ENCODE peak calls at places on chromosomes 2 and 18, in nine cellular contexts. One of them, this sample, is unnamed.

GRCh38 chr2:10392951-10393647 is 55.0 kb downstream of the ODC1 start:
- DNase-seq in activated naive CD4-positive, alpha-beta T cell treated with anti-CD3 and anti-CD28 coated beads, Interleukin-2, amount 50 U/mL, for 72 hours: no peak
- DNase-seq in GM03348: no peak
- DNase-seq in HFFc6: no peak
- DNase-seq in progenitor cell of endocrine pancreas: no peak
- DNase-seq in KBM-7: no peak
- DNase-seq in posterior cingulate gyrus: no peak
- DNase-seq in stimulated activated CD4-positive, alpha-beta T cell treated with anti-CD3 and anti-CD28 coated beads, TNF-alpha, amount 100 ng/mL, for 1 hour: no peak
- DNase-seq in chondrocyte: no peak
- DNase-seq in this sample: no peak

GRCh38 chr2:138919336-138919735 is 139.1 kb upstream of the NXPH2 start:
- DNase-seq in activated naive CD4-positive, alpha-beta T cell treated with anti-CD3 and anti-CD28 coated beads, Interleukin-2, amount 50 U/mL, for 72 hours: no peak
- DNase-seq in GM03348: no peak
- DNase-seq in HFFc6: no peak
- DNase-seq in progenitor cell of endocrine pancreas: no peak
- DNase-seq in KBM-7: no peak
- DNase-seq in posterior cingulate gyrus: no peak
- DNase-seq in stimulated activated CD4-positive, alpha-beta T cell treated with anti-CD3 and anti-CD28 coated beads, TNF-alpha, amount 100 ng/mL, for 1 hour: no peak
- DNase-seq in chondrocyte: no peak
- DNase-seq in this sample: no peak

GRCh38 chr2:60303685-60304084 is 249.8 kb downstream of the BCL11A start:
- DNase-seq in activated naive CD4-positive, alpha-beta T cell treated with anti-CD3 and anti-CD28 coated beads, Interleukin-2, amount 50 U/mL, for 72 hours: no peak
- DNase-seq in GM03348: no peak
- DNase-seq in HFFc6: no peak
- DNase-seq in progenitor cell of endocrine pancreas: no peak
- DNase-seq in KBM-7: no peak
- DNase-seq in posterior cingulate gyrus: no peak
- DNase-seq in stimulated activated CD4-positive, alpha-beta T cell treated with anti-CD3 and anti-CD28 coated beads, TNF-alpha, amount 100 ng/mL, for 1 hour: no peak
- DNase-seq in chondrocyte: no peak
- DNase-seq in this sample: no peak

GRCh38 chr2:122239440-122239839 is 484.0 kb downstream of the TSN start:
- DNase-seq in activated naive CD4-positive, alpha-beta T cell treated with anti-CD3 and anti-CD28 coated beads, Interleukin-2, amount 50 U/mL, for 72 hours: no peak
- DNase-seq in GM03348: no peak
- DNase-seq in HFFc6: no peak
- DNase-seq in progenitor cell of endocrine pancreas: no peak
- DNase-seq in KBM-7: no peak
- DNase-seq in posterior cingulate gyrus: no peak
- DNase-seq in stimulated activated CD4-positive, alpha-beta T cell treated with anti-CD3 and anti-CD28 coated beads, TNF-alpha, amount 100 ng/mL, for 1 hour: no peak
- DNase-seq in chondrocyte: no peak
- DNase-seq in this sample: no peak

GRCh38 chr2:134372141-134372540 is 118.3 kb downstream of the MGAT5 start:
- DNase-seq in activated naive CD4-positive, alpha-beta T cell treated with anti-CD3 and anti-CD28 coated beads, Interleukin-2, amount 50 U/mL, for 72 hours: no peak
- DNase-seq in GM03348: peak; percentile 30
- DNase-seq in HFFc6: peak; percentile 35
- DNase-seq in progenitor cell of endocrine pancreas: no peak
- DNase-seq in KBM-7: no peak
- DNase-seq in posterior cingulate gyrus: no peak
- DNase-seq in stimulated activated CD4-positive, alpha-beta T cell treated with anti-CD3 and anti-CD28 coated beads, TNF-alpha, amount 100 ng/mL, for 1 hour: no peak
- DNase-seq in chondrocyte: no peak
- DNase-seq in this sample: no peak

GRCh38 chr2:152847067-152847466 is 128.6 kb downstream of the ARL6IP6 start:
- DNase-seq in activated naive CD4-positive, alpha-beta T cell treated with anti-CD3 and anti-CD28 coated beads, Interleukin-2, amount 50 U/mL, for 72 hours: no peak
- DNase-seq in GM03348: peak; percentile 78
- DNase-seq in HFFc6: peak; percentile 61
- DNase-seq in progenitor cell of endocrine pancreas: no peak
- DNase-seq in KBM-7: no peak
- DNase-seq in posterior cingulate gyrus: no peak
- DNase-seq in stimulated activated CD4-positive, alpha-beta T cell treated with anti-CD3 and anti-CD28 coated beads, TNF-alpha, amount 100 ng/mL, for 1 hour: no peak
- DNase-seq in chondrocyte: no peak
- DNase-seq in this sample: no peak

GRCh38 chr2:6835467-6835866 is 30.2 kb downstream of the CMPK2 start:
- DNase-seq in activated naive CD4-positive, alpha-beta T cell treated with anti-CD3 and anti-CD28 coated beads, Interleukin-2, amount 50 U/mL, for 72 hours: no peak
- DNase-seq in GM03348: no peak
- DNase-seq in HFFc6: no peak
- DNase-seq in progenitor cell of endocrine pancreas: no peak
- DNase-seq in KBM-7: no peak
- DNase-seq in posterior cingulate gyrus: no peak
- DNase-seq in stimulated activated CD4-positive, alpha-beta T cell treated with anti-CD3 and anti-CD28 coated beads, TNF-alpha, amount 100 ng/mL, for 1 hour: no peak
- DNase-seq in chondrocyte: no peak
- DNase-seq in this sample: no peak

GRCh38 chr2:188196343-188197008 is 95.2 kb upstream of the GULP1 start:
- DNase-seq in activated naive CD4-positive, alpha-beta T cell treated with anti-CD3 and anti-CD28 coated beads, Interleukin-2, amount 50 U/mL, for 72 hours: no peak
- DNase-seq in GM03348: peak; percentile 19
- DNase-seq in HFFc6: no peak
- DNase-seq in progenitor cell of endocrine pancreas: no peak
- DNase-seq in KBM-7: no peak
- DNase-seq in posterior cingulate gyrus: no peak
- DNase-seq in stimulated activated CD4-positive, alpha-beta T cell treated with anti-CD3 and anti-CD28 coated beads, TNF-alpha, amount 100 ng/mL, for 1 hour: no peak
- DNase-seq in chondrocyte: no peak
- DNase-seq in this sample: no peak

GRCh38 chr2:216776076-216776726 is 80.9 kb upstream of the IGFBP5 start:
- DNase-seq in activated naive CD4-positive, alpha-beta T cell treated with anti-CD3 and anti-CD28 coated beads, Interleukin-2, amount 50 U/mL, for 72 hours: no peak
- DNase-seq in GM03348: no peak
- DNase-seq in HFFc6: no peak
- DNase-seq in progenitor cell of endocrine pancreas: no peak
- DNase-seq in KBM-7: no peak
- DNase-seq in posterior cingulate gyrus: no peak
- DNase-seq in stimulated activated CD4-positive, alpha-beta T cell treated with anti-CD3 and anti-CD28 coated beads, TNF-alpha, amount 100 ng/mL, for 1 hour: no peak
- DNase-seq in chondrocyte: no peak
- DNase-seq in this sample: no peak

GRCh38 chr2:218266316-218266979 is 3.5 kb downstream of the AAMP start:
- DNase-seq in activated naive CD4-positive, alpha-beta T cell treated with anti-CD3 and anti-CD28 coated beads, Interleukin-2, amount 50 U/mL, for 72 hours: no peak
- DNase-seq in GM03348: no peak
- DNase-seq in HFFc6: no peak
- DNase-seq in progenitor cell of endocrine pancreas: no peak
- DNase-seq in KBM-7: no peak
- DNase-seq in posterior cingulate gyrus: no peak
- DNase-seq in stimulated activated CD4-positive, alpha-beta T cell treated with anti-CD3 and anti-CD28 coated beads, TNF-alpha, amount 100 ng/mL, for 1 hour: no peak
- DNase-seq in chondrocyte: peak; percentile 81
- DNase-seq in this sample: no peak

GRCh38 chr2:238239552-238239871 is 326 bp downstream of the HES6 start:
- DNase-seq in activated naive CD4-positive, alpha-beta T cell treated with anti-CD3 and anti-CD28 coated beads, Interleukin-2, amount 50 U/mL, for 72 hours: no peak
- DNase-seq in GM03348: peak; percentile 54
- DNase-seq in HFFc6: no peak
- DNase-seq in progenitor cell of endocrine pancreas: no peak
- DNase-seq in KBM-7: no peak
- DNase-seq in posterior cingulate gyrus: no peak
- DNase-seq in stimulated activated CD4-positive, alpha-beta T cell treated with anti-CD3 and anti-CD28 coated beads, TNF-alpha, amount 100 ng/mL, for 1 hour: no peak
- DNase-seq in chondrocyte: peak; percentile 84
- DNase-seq in this sample: no peak

GRCh38 chr2:58032016-58032750 is 14.4 kb upstream of the VRK2 start:
- DNase-seq in activated naive CD4-positive, alpha-beta T cell treated with anti-CD3 and anti-CD28 coated beads, Interleukin-2, amount 50 U/mL, for 72 hours: no peak
- DNase-seq in GM03348: no peak
- DNase-seq in HFFc6: peak; percentile 67
- DNase-seq in progenitor cell of endocrine pancreas: no peak
- DNase-seq in KBM-7: peak; percentile 69
- DNase-seq in posterior cingulate gyrus: no peak
- DNase-seq in stimulated activated CD4-positive, alpha-beta T cell treated with anti-CD3 and anti-CD28 coated beads, TNF-alpha, amount 100 ng/mL, for 1 hour: no peak
- DNase-seq in chondrocyte: no peak
- DNase-seq in this sample: no peak

GRCh38 chr18:36640005-36640952 is 188.5 kb downstream of the TPGS2 start:
- DNase-seq in activated naive CD4-positive, alpha-beta T cell treated with anti-CD3 and anti-CD28 coated beads, Interleukin-2, amount 50 U/mL, for 72 hours: no peak
- DNase-seq in GM03348: no peak
- DNase-seq in HFFc6: no peak
- DNase-seq in progenitor cell of endocrine pancreas: no peak
- DNase-seq in KBM-7: no peak
- DNase-seq in posterior cingulate gyrus: no peak
- DNase-seq in stimulated activated CD4-positive, alpha-beta T cell treated with anti-CD3 and anti-CD28 coated beads, TNF-alpha, amount 100 ng/mL, for 1 hour: no peak
- DNase-seq in chondrocyte: no peak
- DNase-seq in this sample: no peak

GRCh38 chr2:188975497-188976102 is 1.4 kb downstream of the COL3A1 start:
- DNase-seq in activated naive CD4-positive, alpha-beta T cell treated with anti-CD3 and anti-CD28 coated beads, Interleukin-2, amount 50 U/mL, for 72 hours: no peak
- DNase-seq in GM03348: peak; percentile 64
- DNase-seq in HFFc6: peak; percentile 90
- DNase-seq in progenitor cell of endocrine pancreas: no peak
- DNase-seq in KBM-7: no peak
- DNase-seq in posterior cingulate gyrus: no peak
- DNase-seq in stimulated activated CD4-positive, alpha-beta T cell treated with anti-CD3 and anti-CD28 coated beads, TNF-alpha, amount 100 ng/mL, for 1 hour: no peak
- DNase-seq in chondrocyte: no peak
- DNase-seq in this sample: no peak